ENCODE peak calls at places on chromosomes 4 and X, in eight cellular contexts. One of them, this sample, is unnamed.
A peak's percentile ranks its signal among the peaks of the same experiment; 100 is the strongest.

GRCh38 chr4:81472249-81473085 is 760 bp upstream of the RASGEF1B start:
- DNase-seq in AG04450: no peak
- DNase-seq in CD4-positive, alpha-beta T cell: peak; percentile 32
- DNase-seq in kidney: no peak
- DNase-seq in ovary: no peak
- DNase-seq in mesenchymal stem cell: peak; percentile 44
- DNase-seq in thyroid gland: no peak
- DNase-seq in CD8-positive, alpha-beta T cell: peak; percentile 78
- DNase-seq in this sample: peak; percentile 22

GRCh38 chrX:42485621-42486020 is 292.3 kb downstream of the PPP1R2C start:
- DNase-seq in AG04450: no peak
- DNase-seq in CD4-positive, alpha-beta T cell: no peak
- DNase-seq in kidney: no peak
- DNase-seq in ovary: no peak
- DNase-seq in mesenchymal stem cell: no peak
- DNase-seq in thyroid gland: no peak
- DNase-seq in CD8-positive, alpha-beta T cell: no peak
- DNase-seq in this sample: peak; percentile 20

GRCh38 chr4:10030946-10031662 is 9.8 kb upstream of the SLC2A9 start:
- DNase-seq in AG04450: no peak
- DNase-seq in CD4-positive, alpha-beta T cell: no peak
- DNase-seq in kidney: no peak
- DNase-seq in ovary: no peak
- DNase-seq in mesenchymal stem cell: no peak
- DNase-seq in thyroid gland: no peak
- DNase-seq in CD8-positive, alpha-beta T cell: no peak
- DNase-seq in this sample: no peak

GRCh38 chr4:98700630-98701029 is 42.2 kb upstream of the TSPAN5 start:
- DNase-seq in AG04450: no peak
- DNase-seq in CD4-positive, alpha-beta T cell: no peak
- DNase-seq in kidney: no peak
- DNase-seq in ovary: no peak
- DNase-seq in mesenchymal stem cell: no peak
- DNase-seq in thyroid gland: no peak
- DNase-seq in CD8-positive, alpha-beta T cell: no peak
- DNase-seq in this sample: no peak

GRCh38 chrX:10990418-10990817 is 120.7 kb upstream of the HCCS start:
- DNase-seq in AG04450: no peak
- DNase-seq in CD4-positive, alpha-beta T cell: no peak
- DNase-seq in kidney: no peak
- DNase-seq in ovary: no peak
- DNase-seq in mesenchymal stem cell: no peak
- DNase-seq in thyroid gland: no peak
- DNase-seq in CD8-positive, alpha-beta T cell: no peak
- DNase-seq in this sample: no peak

GRCh38 chr4:110197421-110198398 is 705 bp downstream of the ELOVL6 start:
- DNase-seq in AG04450: no peak
- DNase-seq in CD4-positive, alpha-beta T cell: peak; percentile 11
- DNase-seq in kidney: peak; percentile 77
- DNase-seq in ovary: peak; percentile 58
- DNase-seq in mesenchymal stem cell: peak; percentile 68
- DNase-seq in thyroid gland: peak; percentile 17
- DNase-seq in CD8-positive, alpha-beta T cell: peak; percentile 35
- DNase-seq in this sample: no peak

GRCh38 chrX:114134465-114134864 is 449.4 kb upstream of the HTR2C start:
- DNase-seq in AG04450: no peak
- DNase-seq in CD4-positive, alpha-beta T cell: no peak
- DNase-seq in kidney: no peak
- DNase-seq in ovary: no peak
- DNase-seq in mesenchymal stem cell: peak; percentile 3
- DNase-seq in thyroid gland: no peak
- DNase-seq in CD8-positive, alpha-beta T cell: no peak
- DNase-seq in this sample: peak; percentile 41

GRCh38 chrX:123884809-123885408 is 25.1 kb downstream of the XIAP start:
- DNase-seq in AG04450: no peak
- DNase-seq in CD4-positive, alpha-beta T cell: no peak
- DNase-seq in kidney: no peak
- DNase-seq in ovary: no peak
- DNase-seq in mesenchymal stem cell: peak; percentile 48
- DNase-seq in thyroid gland: peak; percentile 7
- DNase-seq in CD8-positive, alpha-beta T cell: peak; percentile 25
- DNase-seq in this sample: no peak

GRCh38 chrX:15233416-15234015 is 36.4 kb downstream of the ASB9 start:
- DNase-seq in AG04450: no peak
- DNase-seq in CD4-positive, alpha-beta T cell: no peak
- DNase-seq in kidney: no peak
- DNase-seq in ovary: no peak
- DNase-seq in mesenchymal stem cell: peak; percentile 56
- DNase-seq in thyroid gland: no peak
- DNase-seq in CD8-positive, alpha-beta T cell: no peak
- DNase-seq in this sample: no peak

GRCh38 chr4:157217708-157218107 is 2.8 kb upstream of the GRIA2 start:
- DNase-seq in AG04450: no peak
- DNase-seq in CD4-positive, alpha-beta T cell: no peak
- DNase-seq in kidney: no peak
- DNase-seq in ovary: no peak
- DNase-seq in mesenchymal stem cell: peak; percentile 24
- DNase-seq in thyroid gland: no peak
- DNase-seq in CD8-positive, alpha-beta T cell: no peak
- DNase-seq in this sample: no peak

GRCh38 chr4:82629238-82630000 is 67.6 kb upstream of the TMEM150C start:
- DNase-seq in AG04450: no peak
- DNase-seq in CD4-positive, alpha-beta T cell: no peak
- DNase-seq in kidney: no peak
- DNase-seq in ovary: no peak
- DNase-seq in mesenchymal stem cell: peak; percentile 58
- DNase-seq in thyroid gland: no peak
- DNase-seq in CD8-positive, alpha-beta T cell: no peak
- DNase-seq in this sample: peak; percentile 21

DNA sequence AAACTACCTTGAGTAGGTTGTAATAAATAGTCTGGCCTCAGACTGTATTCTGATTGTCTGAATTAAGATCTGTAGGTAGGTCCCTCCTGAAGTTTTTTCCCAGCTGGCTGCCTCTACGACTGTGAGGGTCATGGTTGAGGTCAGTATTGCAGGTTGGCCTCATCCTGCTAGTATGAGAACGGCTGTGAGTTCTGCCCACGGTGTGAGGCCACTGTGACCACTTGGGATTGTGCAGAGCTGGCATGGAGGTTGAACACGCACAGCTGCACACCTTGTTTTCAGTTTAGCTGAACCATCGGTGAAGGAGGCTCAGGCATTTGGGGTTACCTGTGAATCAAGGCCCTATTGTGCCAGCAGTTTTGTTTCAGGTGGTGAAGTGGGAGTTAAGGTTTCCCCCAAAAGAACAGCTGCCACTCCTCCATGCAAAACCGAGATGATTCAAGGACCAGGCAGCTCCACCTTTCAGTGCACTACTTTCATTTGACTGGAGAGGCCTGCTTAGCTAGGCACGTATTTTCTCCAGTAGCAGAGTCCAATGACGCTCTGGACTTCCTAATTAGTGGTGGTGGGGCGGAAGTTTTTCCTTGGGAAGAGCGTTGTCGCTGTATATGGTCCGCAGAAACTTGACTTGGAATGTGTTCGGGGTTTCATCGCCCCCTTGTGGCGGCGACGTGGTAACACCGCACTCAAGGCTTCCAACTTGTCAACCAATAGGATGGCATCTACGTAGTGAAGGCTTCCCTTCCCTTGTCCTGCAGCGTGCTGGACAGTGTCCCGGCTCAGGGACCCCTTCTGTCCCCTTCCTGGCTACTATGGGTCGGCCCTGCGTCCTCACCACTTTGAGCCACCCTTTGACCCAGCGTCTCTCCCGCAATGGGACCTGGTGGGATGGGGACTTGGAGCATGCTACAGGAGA is 13.8 kb downstream of the CMC4 start:
- DNase-seq in AG04450: peak; percentile 26
- DNase-seq in CD4-positive, alpha-beta T cell: peak; percentile 36
- DNase-seq in kidney: peak; percentile 80
- DNase-seq in ovary: peak; percentile 71
- DNase-seq in mesenchymal stem cell: peak; percentile 80
- DNase-seq in thyroid gland: peak; percentile 61
- DNase-seq in CD8-positive, alpha-beta T cell: peak; percentile 31
- DNase-seq in this sample: peak; percentile 33
- H3K27ac ChIP-seq in AG04450: no peak overlapping the region
- H3K27ac ChIP-seq in CD4-positive, alpha-beta T cell: no peak overlapping the region
- H3K27ac ChIP-seq in kidney: no peak overlapping the region
- H3K27ac ChIP-seq in ovary: no peak overlapping the region
- H3K27ac ChIP-seq in mesenchymal stem cell: no peak overlapping the region
- H3K27ac ChIP-seq in thyroid gland: peak overlapping the region; percentile 22
- H3K27ac ChIP-seq in CD8-positive, alpha-beta T cell: no peak overlapping the region
- H3K27ac ChIP-seq in this sample: no peak overlapping the region

GRCh38 chrX:1551959-1552546 is 15.1 kb upstream of the P2RY8 start:
- DNase-seq in AG04450: no peak
- DNase-seq in CD4-positive, alpha-beta T cell: no peak
- DNase-seq in kidney: no peak
- DNase-seq in ovary: no peak
- DNase-seq in mesenchymal stem cell: no peak
- DNase-seq in thyroid gland: no peak
- DNase-seq in CD8-positive, alpha-beta T cell: no peak
- DNase-seq in this sample: no peak
- H3K27ac ChIP-seq in AG04450: no peak overlapping the region
- H3K27ac ChIP-seq in CD4-positive, alpha-beta T cell: no peak overlapping the region
- H3K27ac ChIP-seq in kidney: no peak overlapping the region
- H3K27ac ChIP-seq in ovary: no peak overlapping the region
- H3K27ac ChIP-seq in mesenchymal stem cell: no peak overlapping the region
- H3K27ac ChIP-seq in thyroid gland: no peak overlapping the region
- H3K27ac ChIP-seq in CD8-positive, alpha-beta T cell: peak overlapping the region; percentile 29
- H3K27ac ChIP-seq in this sample: no peak overlapping the region

GRCh38 chrX:13966071-13966850 is 63.4 kb downstream of the GEMIN8 start:
- DNase-seq in AG04450: no peak
- DNase-seq in CD4-positive, alpha-beta T cell: no peak
- DNase-seq in kidney: no peak
- DNase-seq in ovary: no peak
- DNase-seq in mesenchymal stem cell: no peak
- DNase-seq in thyroid gland: peak; percentile 35
- DNase-seq in CD8-positive, alpha-beta T cell: no peak
- DNase-seq in this sample: no peak
- H3K27ac ChIP-seq in AG04450: no peak overlapping the region
- H3K27ac ChIP-seq in CD4-positive, alpha-beta T cell: no peak overlapping the region
- H3K27ac ChIP-seq in kidney: no peak overlapping the region
- H3K27ac ChIP-seq in ovary: no peak overlapping the region
- H3K27ac ChIP-seq in mesenchymal stem cell: no peak overlapping the region
- H3K27ac ChIP-seq in thyroid gland: no peak overlapping the region
- H3K27ac ChIP-seq in CD8-positive, alpha-beta T cell: no peak overlapping the region
- H3K27ac ChIP-seq in this sample: no peak overlapping the region

GRCh38 chr4:145898926-145899531 is 39.6 kb downstream of the ZNF827 start:
- DNase-seq in AG04450: no peak
- DNase-seq in CD4-positive, alpha-beta T cell: no peak
- DNase-seq in kidney: no peak
- DNase-seq in ovary: no peak
- DNase-seq in mesenchymal stem cell: no peak
- DNase-seq in thyroid gland: no peak
- DNase-seq in CD8-positive, alpha-beta T cell: no peak
- DNase-seq in this sample: no peak

GRCh38 chr4:145907363-145907762 is 31.3 kb downstream of the ZNF827 start:
- DNase-seq in AG04450: no peak
- DNase-seq in CD4-positive, alpha-beta T cell: no peak
- DNase-seq in kidney: no peak
- DNase-seq in ovary: no peak
- DNase-seq in mesenchymal stem cell: no peak
- DNase-seq in thyroid gland: peak; percentile 23
- DNase-seq in CD8-positive, alpha-beta T cell: no peak
- DNase-seq in this sample: no peak

GRCh38 chr4:145904413-145905177 is 34.0 kb downstream of the ZNF827 start:
- DNase-seq in AG04450: no peak
- DNase-seq in CD4-positive, alpha-beta T cell: no peak
- DNase-seq in kidney: no peak
- DNase-seq in ovary: no peak
- DNase-seq in mesenchymal stem cell: no peak
- DNase-seq in thyroid gland: no peak
- DNase-seq in CD8-positive, alpha-beta T cell: no peak
- DNase-seq in this sample: peak; percentile 53

GRCh38 chr4:145899886-145900466 is 38.6 kb downstream of the ZNF827 start:
- DNase-seq in AG04450: no peak
- DNase-seq in CD4-positive, alpha-beta T cell: no peak
- DNase-seq in kidney: no peak
- DNase-seq in ovary: no peak
- DNase-seq in mesenchymal stem cell: no peak
- DNase-seq in thyroid gland: no peak
- DNase-seq in CD8-positive, alpha-beta T cell: no peak
- DNase-seq in this sample: no peak

GRCh38 chr4:145902522-145902921 is 36.1 kb downstream of the ZNF827 start:
- DNase-seq in AG04450: no peak
- DNase-seq in CD4-positive, alpha-beta T cell: no peak
- DNase-seq in kidney: no peak
- DNase-seq in ovary: no peak
- DNase-seq in mesenchymal stem cell: no peak
- DNase-seq in thyroid gland: no peak
- DNase-seq in CD8-positive, alpha-beta T cell: no peak
- DNase-seq in this sample: no peak
- H3K27ac ChIP-seq in AG04450: no peak overlapping the region
- H3K27ac ChIP-seq in CD4-positive, alpha-beta T cell: no peak overlapping the region
- H3K27ac ChIP-seq in kidney: no peak overlapping the region
- H3K27ac ChIP-seq in ovary: no peak overlapping the region
- H3K27ac ChIP-seq in mesenchymal stem cell: no peak overlapping the region
- H3K27ac ChIP-seq in thyroid gland: peak overlapping the region; percentile 82
- H3K27ac ChIP-seq in CD8-positive, alpha-beta T cell: no peak overlapping the region
- H3K27ac ChIP-seq in this sample: no peak overlapping the region

GRCh38 chrX:23815376-23815775 is 32.4 kb downstream of the SAT1 start:
- DNase-seq in AG04450: no peak
- DNase-seq in CD4-positive, alpha-beta T cell: no peak
- DNase-seq in kidney: no peak
- DNase-seq in ovary: no peak
- DNase-seq in mesenchymal stem cell: no peak
- DNase-seq in thyroid gland: no peak
- DNase-seq in CD8-positive, alpha-beta T cell: no peak
- DNase-seq in this sample: no peak

GRCh38 chrX:23810279-23810678 is 27.3 kb downstream of the SAT1 start:
- DNase-seq in AG04450: no peak
- DNase-seq in CD4-positive, alpha-beta T cell: no peak
- DNase-seq in kidney: no peak
- DNase-seq in ovary: no peak
- DNase-seq in mesenchymal stem cell: no peak
- DNase-seq in thyroid gland: no peak
- DNase-seq in CD8-positive, alpha-beta T cell: no peak
- DNase-seq in this sample: no peak

GRCh38 chrX:23816179-23816578 is 33.2 kb downstream of the SAT1 start:
- DNase-seq in AG04450: no peak
- DNase-seq in CD4-positive, alpha-beta T cell: no peak
- DNase-seq in kidney: no peak
- DNase-seq in ovary: no peak
- DNase-seq in mesenchymal stem cell: no peak
- DNase-seq in thyroid gland: no peak
- DNase-seq in CD8-positive, alpha-beta T cell: no peak
- DNase-seq in this sample: no peak

GRCh38 chrX:23813808-23814207 is 30.8 kb downstream of the SAT1 start:
- DNase-seq in AG04450: no peak
- DNase-seq in CD4-positive, alpha-beta T cell: no peak
- DNase-seq in kidney: no peak
- DNase-seq in ovary: no peak
- DNase-seq in mesenchymal stem cell: no peak
- DNase-seq in thyroid gland: no peak
- DNase-seq in CD8-positive, alpha-beta T cell: no peak
- DNase-seq in this sample: no peak

GRCh38 chrX:23811135-23811781 is 28.3 kb downstream of the SAT1 start:
- DNase-seq in AG04450: no peak
- DNase-seq in CD4-positive, alpha-beta T cell: no peak
- DNase-seq in kidney: no peak
- DNase-seq in ovary: no peak
- DNase-seq in mesenchymal stem cell: no peak
- DNase-seq in thyroid gland: no peak
- DNase-seq in CD8-positive, alpha-beta T cell: no peak
- DNase-seq in this sample: no peak
- H3K27ac ChIP-seq in AG04450: no peak overlapping the region
- H3K27ac ChIP-seq in CD4-positive, alpha-beta T cell: no peak overlapping the region
- H3K27ac ChIP-seq in kidney: no peak overlapping the region
- H3K27ac ChIP-seq in ovary: no peak overlapping the region
- H3K27ac ChIP-seq in mesenchymal stem cell: no peak overlapping the region
- H3K27ac ChIP-seq in thyroid gland: no peak overlapping the region
- H3K27ac ChIP-seq in CD8-positive, alpha-beta T cell: no peak overlapping the region
- H3K27ac ChIP-seq in this sample: no peak overlapping the region